ENCODE peak calls at places on chromosomes 4 and X, in nine cellular contexts. S, F, C, W, E, X, G, M and B are unnamed samples.

GRCh38 chr4:72613959-72614358 is 44.9 kb upstream of the ADAMTS3 start:
- DNase-seq in G (no peak), W (no peak), C (no peak), X (no peak), F (no peak), M (no peak), E (no peak), S (no peak), B (no peak)

GRCh38 chrX:94065091-94065490 is 391.1 kb downstream of the FAM133A start:
- DNase-seq in C (no peak), E (no peak), F (no peak), S (no peak), G (no peak), X (no peak), M (no peak), W (no peak), B (no peak)

GRCh38 chr4:176769519-176769918 is 23.2 kb downstream of the VEGFC start:
- DNase-seq in G (no peak), W (peak; percentile 98), E (peak; percentile 91), F (no peak), M (no peak), S (no peak), C (no peak), X (no peak), B (no peak)

GRCh38 chr4:4555916-4556315 is 14.1 kb upstream of the STX18 start:
- DNase-seq in X (no peak), S (no peak), G (peak; percentile 18), E (peak; percentile 80), W (peak; percentile 85), C (no peak), M (no peak), F (no peak), B (no peak)

GRCh38 chr4:76867880-76868655 is 29.9 kb downstream of the SOWAHB start:
- DNase-seq in S (no peak), M (no peak), X (no peak), W (no peak), F (no peak), C (no peak), E (no peak), G (peak; percentile 82), B (no peak)

GRCh38 chr4:7073526-7074390 is 5.9 kb upstream of the GRPEL1 start:
- DNase-seq in G (peak; percentile 33), M (no peak), E (peak; percentile 55), X (no peak), C (no peak), F (no peak), W (peak; percentile 62), S (peak; percentile 27), B (no peak)

GRCh38 chr4:143399113-143399949 is 62.7 kb downstream of the GAB1 start:
- DNase-seq in W (no peak), F (no peak), M (no peak), X (no peak), C (no peak), S (peak; percentile 22), G (no peak), E (peak; percentile 38), B (no peak)

GRCh38 chr4:182301736-182302135 is 58.5 kb downstream of the TENM3 start:
- DNase-seq in E (no peak), M (no peak), G (no peak), F (no peak), C (no peak), W (no peak), X (no peak), S (no peak), B (no peak)

GRCh38 chr4:84504821-84505220 is 5.7 kb upstream of the NKX6-1 start:
- DNase-seq in W (no peak), M (no peak), S (no peak), G (no peak), F (no peak), X (no peak), C (no peak), E (no peak), B (no peak)

GRCh38 chrX:34629572-34629971 is 27.5 kb downstream of the TMEM47 start:
- DNase-seq in S (no peak), W (no peak), E (peak; percentile 33), C (no peak), F (no peak), M (no peak), X (no peak), G (no peak), B (no peak)

GRCh38 chr4:23730998-23731397 is 158.8 kb downstream of the PPARGC1A start:
- DNase-seq in W (no peak), X (no peak), E (no peak), F (no peak), S (no peak), M (no peak), G (no peak), C (no peak), B (no peak)

GRCh38 chrX:129980540-129981206 is 1.8 kb upstream of the BCORL1 start:
- DNase-seq in C (peak; percentile 52), S (no peak), W (no peak), G (peak; percentile 66), E (peak; percentile 47), F (peak; percentile 69), X (peak; percentile 64), M (peak; percentile 86), B (no peak)

GRCh38 chr4:67721770-67722597 is 21.0 kb upstream of the UBA6 start:
- DNase-seq in G (peak; percentile 39), M (no peak), E (peak; percentile 41), W (peak; percentile 53), C (no peak), X (no peak), F (no peak), S (no peak), B (no peak)

DNA sequence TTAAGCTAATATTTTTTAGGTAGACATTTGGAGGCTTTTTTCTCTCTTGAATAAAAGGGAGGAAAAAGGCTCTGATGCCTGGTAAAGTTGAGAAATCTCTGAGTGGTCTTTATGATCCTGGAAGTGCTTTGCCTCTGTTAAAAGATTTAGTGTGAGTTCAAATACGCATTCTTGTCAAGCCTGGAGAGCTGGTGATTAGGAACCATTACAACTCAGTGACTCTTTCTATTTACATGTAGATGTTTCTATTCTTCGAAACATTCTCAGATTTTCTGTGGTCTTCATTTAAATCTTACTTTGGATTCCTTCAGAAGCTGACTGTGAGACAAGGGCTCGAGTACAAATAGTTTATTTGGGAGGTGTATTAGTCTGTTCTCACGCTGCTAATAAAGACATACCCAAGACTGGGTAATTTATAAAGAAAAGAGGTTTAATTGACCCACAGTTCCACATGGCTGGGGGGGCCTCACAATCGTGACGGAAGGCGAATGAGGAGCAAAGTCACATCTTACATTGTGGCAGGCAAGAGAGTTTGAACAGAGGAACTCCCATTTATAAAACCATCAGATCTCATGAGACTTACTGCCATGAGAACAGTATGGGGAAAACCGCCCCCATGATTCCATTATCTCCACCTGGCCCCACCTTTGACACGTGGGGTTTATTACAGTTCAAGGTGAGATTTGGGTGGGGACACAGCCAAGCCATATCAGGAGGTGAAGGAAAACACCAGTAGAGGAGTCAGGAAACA is 143.7 kb upstream of the MED14 start:
- DNase-seq in E (no peak), M (no peak), W (no peak), G (no peak), C (no peak), F (no peak), X (no peak), S (no peak), B (no peak)
- H3K27ac ChIP-seq in E (no peak overlapping the region), M (no peak overlapping the region), W (no peak overlapping the region), G (no peak overlapping the region), C (no peak overlapping the region), F (no peak overlapping the region), X (no peak overlapping the region), S (no peak overlapping the region), B (no peak overlapping the region)

GRCh38 chrX:12949927-12950656 is 24.8 kb upstream of the TMSB4X start:
- DNase-seq in X (peak; percentile 71), F (peak; percentile 82), G (peak; percentile 64), S (no peak), E (peak; percentile 90), C (peak; percentile 81), M (peak; percentile 94), W (peak; percentile 87), B (peak; percentile 89)

GRCh38 chrX:12951590-12951965 is 23.3 kb upstream of the TMSB4X start:
- DNase-seq in M (no peak), F (no peak), X (no peak), S (no peak), W (no peak), G (no peak), E (no peak), C (no peak), B (no peak)

GRCh38 chrX:12953420-12953819 is 21.5 kb upstream of the TMSB4X start:
- DNase-seq in E (no peak), M (no peak), X (no peak), G (no peak), C (no peak), S (no peak), W (no peak), F (no peak), B (no peak)

GRCh38 chrX:12949205-12949926 is 25.5 kb upstream of the TMSB4X start:
- DNase-seq in F (no peak), X (no peak), E (peak; percentile 41), G (no peak), W (no peak), M (no peak), S (no peak), C (no peak), B (no peak)

DNA sequence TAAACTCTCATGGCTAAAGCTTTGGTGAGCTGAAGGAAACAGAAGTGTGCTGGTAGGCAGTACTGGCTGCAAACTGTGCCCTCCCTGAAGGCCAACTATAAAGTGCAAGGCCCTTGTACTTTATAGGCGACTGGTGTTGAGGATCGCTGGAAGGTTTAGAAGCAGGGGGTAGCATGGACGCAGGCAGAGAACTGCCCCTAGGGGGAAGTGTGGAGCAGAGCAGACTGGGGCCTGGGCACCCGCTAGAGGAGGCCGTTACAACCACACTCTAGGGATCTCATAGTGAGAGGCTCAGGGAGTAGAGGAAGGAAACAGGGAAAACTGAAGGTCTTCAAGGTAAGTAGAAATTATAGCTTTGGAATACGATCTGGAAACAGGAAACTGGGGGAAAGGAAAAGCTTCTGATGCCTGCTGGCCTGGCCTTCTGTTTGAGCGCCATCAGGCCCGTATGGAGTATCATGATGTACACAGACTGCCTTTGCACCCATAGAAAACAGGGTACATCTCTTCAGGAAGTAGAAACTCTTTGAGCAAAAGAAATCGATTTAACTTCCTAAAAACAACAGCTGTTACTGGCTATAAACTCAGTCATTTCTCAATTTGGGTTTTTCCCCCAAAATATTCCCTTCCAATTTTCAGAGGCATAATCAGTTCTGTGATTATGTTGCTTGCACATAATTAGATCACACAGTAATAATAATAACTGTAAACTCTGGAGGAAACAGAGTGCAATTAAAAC is 23.9 kb upstream of the TMSB4X start:
- DNase-seq in W (no peak), X (no peak), F (peak; percentile 61), E (peak; percentile 29), G (no peak), M (no peak), S (no peak), C (no peak), B (no peak)
- H3K4me3 ChIP-seq in W (no peak overlapping the region), X (no peak overlapping the region), F (no peak overlapping the region), E (no peak overlapping the region), G (no peak overlapping the region), M (no peak overlapping the region), S (no peak overlapping the region), C (no peak overlapping the region), B (peak overlapping the region; percentile 13)

GRCh38 chr4:99552872-99553271 is 11.0 kb downstream of the TRMT10A start:
- DNase-seq in F (no peak), G (no peak), S (no peak), C (no peak), X (no peak), E (no peak), W (no peak), M (no peak), B (no peak)
- TF ChIP-seq CTCF in F (no peak), G (no peak), S (no peak), C (no peak), X (no peak), E (no peak), W (no peak), M (no peak), B (no peak)

GRCh38 chr4:152992491-152992890 is 56.4 kb downstream of the FHDC1 start:
- DNase-seq in S (no peak), M (no peak), C (no peak), G (no peak), F (no peak), W (no peak), E (no peak), X (no peak), B (no peak)
- H3K27ac ChIP-seq in S (no peak overlapping the region), M (no peak overlapping the region), C (peak overlapping the region; percentile 15), G (no peak overlapping the region), F (no peak overlapping the region), W (no peak overlapping the region), E (no peak overlapping the region), X (no peak overlapping the region), B (no peak overlapping the region)